ENCODE peak calls at places on chromosomes 5 and 9, in nine cellular contexts. One of them, this sample, is unnamed.
A peak's percentile ranks its signal among the peaks of the same experiment; 100 is the strongest.

GRCh38 chr9:129513856-129514496 is 106.9 kb downstream of the C9orf50 start:
- DNase-seq in HT1080: no peak
- DNase-seq in neural crest cell: no peak
- DNase-seq in Right ventricle myocardium superior: no peak
- DNase-seq in stimulated activated effector memory CD8-positive, alpha-beta T cell treated with anti-CD3 and anti-CD28 coated beads, Interleukin-12 subunit alpha, Interleukin-12 subunit beta, amount 100 ng/mL, for 72 hours: no peak
- DNase-seq in M059J: no peak
- DNase-seq in effector memory CD4-positive, alpha-beta T cell: no peak
- DNase-seq in MCF 10A: no peak
- DNase-seq in Caki2: no peak
- DNase-seq in this sample: no peak

GRCh38 chr5:80761966-80762365 is 107.2 kb upstream of the DHFR start:
- DNase-seq in HT1080: no peak
- DNase-seq in neural crest cell: no peak
- DNase-seq in Right ventricle myocardium superior: no peak
- DNase-seq in stimulated activated effector memory CD8-positive, alpha-beta T cell treated with anti-CD3 and anti-CD28 coated beads, Interleukin-12 subunit alpha, Interleukin-12 subunit beta, amount 100 ng/mL, for 72 hours: no peak
- DNase-seq in M059J: peak; percentile 12
- DNase-seq in effector memory CD4-positive, alpha-beta T cell: no peak
- DNase-seq in MCF 10A: no peak
- DNase-seq in Caki2: no peak
- DNase-seq in this sample: peak; percentile 37

GRCh38 chr5:173233347-173234128 is 1.5 kb downstream of the NKX2-5 start:
- DNase-seq in HT1080: no peak
- DNase-seq in neural crest cell: no peak
- DNase-seq in Right ventricle myocardium superior: no peak
- DNase-seq in stimulated activated effector memory CD8-positive, alpha-beta T cell treated with anti-CD3 and anti-CD28 coated beads, Interleukin-12 subunit alpha, Interleukin-12 subunit beta, amount 100 ng/mL, for 72 hours: no peak
- DNase-seq in M059J: no peak
- DNase-seq in effector memory CD4-positive, alpha-beta T cell: no peak
- DNase-seq in MCF 10A: no peak
- DNase-seq in Caki2: no peak
- DNase-seq in this sample: no peak

GRCh38 chr9:2597483-2597882 is 24.1 kb upstream of the VLDLR start:
- DNase-seq in HT1080: peak; percentile 32
- DNase-seq in neural crest cell: no peak
- DNase-seq in Right ventricle myocardium superior: no peak
- DNase-seq in stimulated activated effector memory CD8-positive, alpha-beta T cell treated with anti-CD3 and anti-CD28 coated beads, Interleukin-12 subunit alpha, Interleukin-12 subunit beta, amount 100 ng/mL, for 72 hours: no peak
- DNase-seq in M059J: peak; percentile 24
- DNase-seq in effector memory CD4-positive, alpha-beta T cell: no peak
- DNase-seq in MCF 10A: no peak
- DNase-seq in Caki2: no peak
- DNase-seq in this sample: no peak

GRCh38 chr5:173537228-173537627 is 79.2 kb downstream of the BOD1 start:
- DNase-seq in HT1080: no peak
- DNase-seq in neural crest cell: no peak
- DNase-seq in Right ventricle myocardium superior: no peak
- DNase-seq in stimulated activated effector memory CD8-positive, alpha-beta T cell treated with anti-CD3 and anti-CD28 coated beads, Interleukin-12 subunit alpha, Interleukin-12 subunit beta, amount 100 ng/mL, for 72 hours: no peak
- DNase-seq in M059J: no peak
- DNase-seq in effector memory CD4-positive, alpha-beta T cell: no peak
- DNase-seq in MCF 10A: no peak
- DNase-seq in Caki2: no peak
- DNase-seq in this sample: no peak

GRCh38 chr9:87569008-87569908 is 71.6 kb downstream of the DAPK1 start:
- DNase-seq in HT1080: no peak
- DNase-seq in neural crest cell: no peak
- DNase-seq in Right ventricle myocardium superior: no peak
- DNase-seq in stimulated activated effector memory CD8-positive, alpha-beta T cell treated with anti-CD3 and anti-CD28 coated beads, Interleukin-12 subunit alpha, Interleukin-12 subunit beta, amount 100 ng/mL, for 72 hours: no peak
- DNase-seq in M059J: peak; percentile 81
- DNase-seq in effector memory CD4-positive, alpha-beta T cell: no peak
- DNase-seq in MCF 10A: no peak
- DNase-seq in Caki2: no peak
- DNase-seq in this sample: no peak

GRCh38 chr5:122773615-122774014 is 1.3 kb upstream of the SNX2 start:
- DNase-seq in HT1080: no peak
- DNase-seq in neural crest cell: no peak
- DNase-seq in Right ventricle myocardium superior: no peak
- DNase-seq in stimulated activated effector memory CD8-positive, alpha-beta T cell treated with anti-CD3 and anti-CD28 coated beads, Interleukin-12 subunit alpha, Interleukin-12 subunit beta, amount 100 ng/mL, for 72 hours: no peak
- DNase-seq in M059J: peak; percentile 18
- DNase-seq in effector memory CD4-positive, alpha-beta T cell: no peak
- DNase-seq in MCF 10A: no peak
- DNase-seq in Caki2: peak; percentile 5
- DNase-seq in this sample: no peak

GRCh38 chr5:158283341-158283740 is 424.4 kb upstream of the CLINT1 start:
- DNase-seq in HT1080: no peak
- DNase-seq in neural crest cell: no peak
- DNase-seq in Right ventricle myocardium superior: no peak
- DNase-seq in stimulated activated effector memory CD8-positive, alpha-beta T cell treated with anti-CD3 and anti-CD28 coated beads, Interleukin-12 subunit alpha, Interleukin-12 subunit beta, amount 100 ng/mL, for 72 hours: no peak
- DNase-seq in M059J: no peak
- DNase-seq in effector memory CD4-positive, alpha-beta T cell: no peak
- DNase-seq in MCF 10A: no peak
- DNase-seq in Caki2: no peak
- DNase-seq in this sample: no peak

GRCh38 chr9:126604706-126605105 is 9.0 kb upstream of the LMX1B start:
- DNase-seq in HT1080: no peak
- DNase-seq in neural crest cell: no peak
- DNase-seq in Right ventricle myocardium superior: no peak
- DNase-seq in stimulated activated effector memory CD8-positive, alpha-beta T cell treated with anti-CD3 and anti-CD28 coated beads, Interleukin-12 subunit alpha, Interleukin-12 subunit beta, amount 100 ng/mL, for 72 hours: no peak
- DNase-seq in M059J: no peak
- DNase-seq in effector memory CD4-positive, alpha-beta T cell: no peak
- DNase-seq in MCF 10A: no peak
- DNase-seq in Caki2: no peak
- DNase-seq in this sample: no peak

GRCh38 chr5:143898914-143899591 is 87.1 kb downstream of the HMHB1 start:
- DNase-seq in HT1080: no peak
- DNase-seq in neural crest cell: no peak
- DNase-seq in Right ventricle myocardium superior: no peak
- DNase-seq in stimulated activated effector memory CD8-positive, alpha-beta T cell treated with anti-CD3 and anti-CD28 coated beads, Interleukin-12 subunit alpha, Interleukin-12 subunit beta, amount 100 ng/mL, for 72 hours: no peak
- DNase-seq in M059J: no peak
- DNase-seq in effector memory CD4-positive, alpha-beta T cell: no peak
- DNase-seq in MCF 10A: no peak
- DNase-seq in Caki2: no peak
- DNase-seq in this sample: no peak

This sample was measured in bronchial epithelial cell.